ENCODE peak calls at places on chromosomes 2 and 18, in six cellular contexts. M is stimulated activated CD8-positive, alpha-beta memory T cell treated with anti-CD3 and anti-CD28 coated beads, Interleukin-15, amount 100 ng/mL, for 48 hours; R is activated B cell treated with CpG ODN at 0.5 μM for 24 hours; B is activated naive CD4-positive, alpha-beta T cell; O is activated CD4-positive, alpha-beta T cell treated with anti-CD3 and anti-CD28 coated beads, Interleukin-2, amount 10 ng/mL, durations not matched to agents 7 days and 5 days; Z is left lobe of liver. Y is an unnamed sample.

GRCh38 chr2:20050104-20050711 is 1.2 kb downstream of the LAPTM4A start:
- DNase-seq in M (no peak), R (no peak), B (no peak), O (peak; percentile 34), Z (no peak), Y (peak; percentile 48)

GRCh38 chr2:158099716-158100115 is 2.0 kb upstream of the UPP2 start:
- DNase-seq in M (no peak), R (no peak), B (no peak), O (no peak), Z (peak; percentile 76), Y (no peak)

GRCh38 chr2:239735131-239735828 is 289.9 kb downstream of the NDUFA10 start:
- DNase-seq in M (no peak), R (no peak), B (no peak), O (no peak), Z (no peak), Y (no peak)

GRCh38 chr18:62663731-62664336 is 51.5 kb upstream of the PHLPP1 start:
- DNase-seq in M (no peak), R (no peak), B (no peak), O (no peak), Z (no peak), Y (no peak)

GRCh38 chr2:26848336-26849055 is 564 bp downstream of the DPYSL5 start:
- DNase-seq in M (no peak), R (peak; percentile 31), B (no peak), O (no peak), Z (no peak), Y (no peak)

GRCh38 chr2:207041279-207041678 is 102.0 kb downstream of the CPO start:
- DNase-seq in M (no peak), R (no peak), B (no peak), O (no peak), Z (no peak), Y (no peak)

GRCh38 chr2:19219060-19219459 is 139.4 kb downstream of the OSR1 start:
- DNase-seq in M (no peak), R (no peak), B (no peak), O (no peak), Z (no peak), Y (no peak)

GRCh38 chr18:50819027-50819726 is 639 bp downstream of the MRO start:
- DNase-seq in M (no peak), R (no peak), B (no peak), O (no peak), Z (peak; percentile 94), Y (peak; percentile 41)

GRCh38 chr18:2855560-2856350 is 8.9 kb downstream of the EMILIN2 start:
- DNase-seq in M (no peak), R (no peak), B (no peak), O (no peak), Z (peak; percentile 32), Y (no peak)

GRCh38 chr2:121382744-121383143 is 97.7 kb upstream of the TFCP2L1 start:
- DNase-seq in M (no peak), R (no peak), B (no peak), O (no peak), Z (no peak), Y (no peak)

GRCh38 chr2:154173919-154174318 is 302.2 kb downstream of the GALNT13 start:
- DNase-seq in M (no peak), R (no peak), B (no peak), O (no peak), Z (no peak), Y (no peak)

GRCh38 chr2:205758051-205758450 is 75.8 kb downstream of the NRP2 start:
- DNase-seq in M (no peak), R (no peak), B (no peak), O (no peak), Z (no peak), Y (no peak)

GRCh38 chr2:234763051-234763909 is 188.5 kb upstream of the SH3BP4 start:
- DNase-seq in M (no peak), R (no peak), B (no peak), O (no peak), Z (no peak), Y (no peak)

GRCh38 chr2:98696167-98696566 is 34.8 kb downstream of the MGAT4A start:
- DNase-seq in M (no peak), R (no peak), B (no peak), O (no peak), Z (no peak), Y (no peak)

GRCh38 chr18:75051757-75052156 is 157.2 kb downstream of the PTGR3 start:
- DNase-seq in M (no peak), R (no peak), B (no peak), O (no peak), Z (no peak), Y (no peak)

GRCh38 chr2:240782221-240782885 is 37.7 kb downstream of the KIF1A start:
- DNase-seq in M (no peak), R (no peak), B (no peak), O (no peak), Z (no peak), Y (peak; percentile 79)

GRCh38 chr2:222939208-222939846 is 78.5 kb downstream of the ACSL3 start:
- DNase-seq in M (peak; percentile 27), R (peak; percentile 18), B (peak; percentile 1), O (peak; percentile 77), Z (peak; percentile 55), Y (no peak)

GRCh38 chr2:120773186-120773800 is 37.6 kb downstream of the GLI2 start:
- DNase-seq in M (no peak), R (no peak), B (no peak), O (no peak), Z (no peak), Y (peak; percentile 50)

GRCh38 chr18:79584491-79585394 is 94.9 kb upstream of the CTDP1 start:
- DNase-seq in M (no peak), R (no peak), B (no peak), O (no peak), Z (no peak), Y (peak; percentile 73)

GRCh38 chr2:72497761-72498160 is 328.1 kb downstream of the EXOC6B start:
- DNase-seq in M (no peak), R (no peak), B (no peak), O (no peak), Z (no peak), Y (no peak)

GRCh38 chr2:114442545-114442944 is at the start of gene DPP10:
- DNase-seq in M (no peak), R (no peak), B (no peak), O (peak; percentile 8), Z (no peak), Y (no peak)

GRCh38 chr2:174333502-174334277 is 1.1 kb upstream of the SP9 start:
- DNase-seq in M (no peak), R (no peak), B (no peak), O (no peak), Z (no peak), Y (no peak)

GRCh38 chr2:127508621-127509034 is 17.7 kb downstream of the IWS1 start:
- DNase-seq in M (no peak), R (no peak), B (no peak), O (no peak), Z (peak; percentile 77), Y (no peak)

GRCh38 chr2:142058149-142058548 is 72.7 kb downstream of the LRP1B start:
- DNase-seq in M (no peak), R (no peak), B (no peak), O (no peak), Z (no peak), Y (no peak)

GRCh38 chr2:80592106-80592505 is 287.6 kb upstream of the LRRTM1 start:
- DNase-seq in M (no peak), R (no peak), B (no peak), O (no peak), Z (no peak), Y (no peak)

GRCh38 chr2:177296047-177296446 is 31.5 kb upstream of the NFE2L2 start:
- DNase-seq in M (no peak), R (no peak), B (no peak), O (no peak), Z (no peak), Y (no peak)

GRCh38 chr2:203061346-203061745 is 46.7 kb downstream of the NBEAL1 start:
- DNase-seq in M (no peak), R (no peak), B (no peak), O (no peak), Z (no peak), Y (no peak)

GRCh38 chr2:171522057-171522803 is at the start of gene CYBRD1:
- DNase-seq in M (no peak), R (peak; percentile 14), B (no peak), O (no peak), Z (peak; percentile 79), Y (peak; percentile 94)

GRCh38 chr2:42834161-42834560 is 41.8 kb upstream of the HAAO start:
- DNase-seq in M (no peak), R (no peak), B (no peak), O (no peak), Z (peak; percentile 26), Y (no peak)

GRCh38 chr2:108449410-108450200 is 599 bp downstream of the GCC2 start:
- DNase-seq in M (no peak), R (no peak), B (no peak), O (peak; percentile 46), Z (no peak), Y (no peak)

GRCh38 chr2:3606028-3606369 is 11.1 kb downstream of the COLEC11 start:
- DNase-seq in M (no peak), R (no peak), B (no peak), O (no peak), Z (peak; percentile 39), Y (peak; percentile 30)

GRCh38 chr2:201258666-201258999 is 1.7 kb upstream of the CASP8 start:
- DNase-seq in M (no peak), R (no peak), B (no peak), O (no peak), Z (no peak), Y (no peak)

GRCh38 chr2:218781691-218782528 is at the start of gene CYP27A1:
- DNase-seq in M (no peak), R (no peak), B (no peak), O (no peak), Z (peak; percentile 90), Y (peak; percentile 72)

GRCh38 chr2:48725696-48726494 is 29.6 kb downstream of the LHCGR start:
- DNase-seq in M (no peak), R (no peak), B (no peak), O (no peak), Z (no peak), Y (no peak)

GRCh38 chr2:29747786-29748470 is 173.5 kb downstream of the ALK start:
- DNase-seq in M (no peak), R (no peak), B (no peak), O (no peak), Z (no peak), Y (no peak)

GRCh38 chr2:4827836-4828235 is 864.3 kb upstream of the SOX11 start:
- DNase-seq in M (no peak), R (no peak), B (no peak), O (no peak), Z (no peak), Y (no peak)

GRCh38 chr2:39736593-39736992 is 42.5 kb downstream of the THUMPD2 start:
- DNase-seq in M (no peak), R (no peak), B (no peak), O (no peak), Z (no peak), Y (no peak)

GRCh38 chr2:218260742-218261423 is at the start of gene GPBAR1:
- DNase-seq in M (no peak), R (no peak), B (no peak), O (no peak), Z (no peak), Y (peak; percentile 56)

Y was measured in left lung.